ENCODE peak calls at places on chromosome 12, in six cellular contexts. One of them, this sample, is unnamed.

GRCh38 chr12:9888665-9889273 is 7.5 kb downstream of the KLRF2 start:
- DNase-seq in fibroblast of the aortic adventitia: no peak
- DNase-seq in suprapubic skin: no peak
- DNase-seq in heart right ventricle: no peak
- DNase-seq in H1: no peak
- DNase-seq in endothelial cell: no peak
- DNase-seq in this sample: no peak

GRCh38 chr12:124927325-124928094 is 13.1 kb upstream of the UBC start:
- DNase-seq in fibroblast of the aortic adventitia: peak
- DNase-seq in suprapubic skin: peak
- DNase-seq in heart right ventricle: peak
- DNase-seq in H1: peak
- DNase-seq in endothelial cell: peak
- DNase-seq in this sample: peak

GRCh38 chr12:124352257-124352656 is 57.4 kb downstream of the RFLNA start:
- DNase-seq in fibroblast of the aortic adventitia: no peak
- DNase-seq in suprapubic skin: no peak
- DNase-seq in heart right ventricle: no peak
- DNase-seq in H1: no peak
- DNase-seq in endothelial cell: no peak
- DNase-seq in this sample: no peak

GRCh38 chr12:104944252-104944651 is 13.8 kb downstream of the SLC41A2 start:
- DNase-seq in fibroblast of the aortic adventitia: no peak
- DNase-seq in suprapubic skin: no peak
- DNase-seq in heart right ventricle: no peak
- DNase-seq in H1: no peak
- DNase-seq in endothelial cell: no peak
- DNase-seq in this sample: no peak

GRCh38 chr12:116376354-116377193 is 99.1 kb upstream of the MED13L start:
- DNase-seq in fibroblast of the aortic adventitia: peak
- DNase-seq in suprapubic skin: no peak
- DNase-seq in heart right ventricle: no peak
- DNase-seq in H1: no peak
- DNase-seq in endothelial cell: no peak
- DNase-seq in this sample: no peak

GRCh38 chr12:12019881-12020280 is 50.9 kb upstream of the BCL2L14 start:
- DNase-seq in fibroblast of the aortic adventitia: no peak
- DNase-seq in suprapubic skin: no peak
- DNase-seq in heart right ventricle: no peak
- DNase-seq in H1: peak
- DNase-seq in endothelial cell: no peak
- DNase-seq in this sample: no peak

GRCh38 chr12:64171715-64172114 is 50.4 kb downstream of the KICS2 start:
- DNase-seq in fibroblast of the aortic adventitia: peak
- DNase-seq in suprapubic skin: no peak
- DNase-seq in heart right ventricle: no peak
- DNase-seq in H1: no peak
- DNase-seq in endothelial cell: no peak
- DNase-seq in this sample: no peak

GRCh38 chr12:40192704-40193255 is 32.0 kb upstream of the LRRK2 start:
- DNase-seq in fibroblast of the aortic adventitia: no peak
- DNase-seq in suprapubic skin: no peak
- DNase-seq in heart right ventricle: no peak
- DNase-seq in H1: no peak
- DNase-seq in endothelial cell: no peak
- DNase-seq in this sample: no peak

GRCh38 chr12:66242261-66242760 is 53.3 kb downstream of the IRAK3 start:
- DNase-seq in fibroblast of the aortic adventitia: no peak
- DNase-seq in suprapubic skin: no peak
- DNase-seq in heart right ventricle: no peak
- DNase-seq in H1: no peak
- DNase-seq in endothelial cell: no peak
- DNase-seq in this sample: no peak

DNA sequence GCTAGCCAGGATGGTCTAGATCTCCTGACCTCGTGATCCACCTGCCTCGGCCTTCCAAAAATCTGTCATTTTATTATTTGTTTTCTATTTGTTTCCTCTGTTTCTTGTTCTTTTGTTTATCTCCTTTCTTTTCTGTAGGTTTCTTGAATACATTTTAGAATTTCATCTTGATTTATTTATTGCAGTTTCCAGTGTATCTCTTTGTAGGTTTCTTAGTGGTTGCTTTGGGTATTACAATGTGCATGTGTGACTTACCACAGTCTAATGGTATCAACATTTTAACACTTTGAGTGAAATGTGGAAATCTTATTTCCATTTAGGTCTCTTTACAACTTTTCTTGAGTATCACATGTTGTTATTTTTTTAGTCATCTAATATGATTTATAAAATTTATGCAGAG is 29.9 kb upstream of the MUCL1 start:
- DNase-seq in fibroblast of the aortic adventitia: no peak
- DNase-seq in suprapubic skin: no peak
- DNase-seq in heart right ventricle: no peak
- DNase-seq in H1: no peak
- DNase-seq in endothelial cell: no peak
- DNase-seq in this sample: no peak
- TF ChIP-seq CTCF in fibroblast of the aortic adventitia: peak
- TF ChIP-seq CTCF in suprapubic skin: no peak
- TF ChIP-seq CTCF in heart right ventricle: no peak
- TF ChIP-seq CTCF in H1: no peak
- TF ChIP-seq CTCF in endothelial cell: peak
- TF ChIP-seq CTCF in this sample: peak

DNA sequence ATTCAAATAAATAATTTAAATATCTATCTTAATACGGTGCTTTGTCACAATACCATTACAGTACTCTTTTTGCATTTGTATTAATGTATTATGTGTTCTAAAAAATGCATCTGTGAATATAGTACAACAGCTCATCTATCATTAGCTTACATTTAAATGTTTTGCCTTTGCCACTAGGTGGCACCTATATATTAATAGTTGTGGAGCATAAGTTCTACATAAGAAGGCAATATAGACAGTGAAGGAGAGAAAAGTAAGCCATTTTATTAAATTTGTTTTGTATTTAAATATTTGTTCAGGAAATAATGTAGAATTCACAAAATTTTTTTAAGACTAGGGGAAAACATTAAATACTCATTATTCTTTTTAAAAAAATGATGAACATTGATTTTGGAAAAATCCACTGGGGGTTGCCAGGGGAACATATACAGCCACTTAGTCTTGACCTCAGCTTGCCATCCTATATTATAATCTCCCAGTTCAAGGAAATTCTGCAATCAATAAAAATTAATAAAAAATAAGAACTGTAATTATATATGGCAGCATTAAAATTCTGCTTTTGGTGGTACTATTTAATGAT is 9.8 kb downstream of the CCER1 start:
- DNase-seq in fibroblast of the aortic adventitia: peak
- DNase-seq in suprapubic skin: no peak
- DNase-seq in heart right ventricle: no peak
- DNase-seq in H1: no peak
- DNase-seq in endothelial cell: no peak
- DNase-seq in this sample: no peak
- TF ChIP-seq CTCF in fibroblast of the aortic adventitia: peak
- TF ChIP-seq CTCF in suprapubic skin: peak
- TF ChIP-seq CTCF in heart right ventricle: peak
- TF ChIP-seq CTCF in H1: peak
- TF ChIP-seq CTCF in endothelial cell: peak
- TF ChIP-seq CTCF in this sample: peak

DNA sequence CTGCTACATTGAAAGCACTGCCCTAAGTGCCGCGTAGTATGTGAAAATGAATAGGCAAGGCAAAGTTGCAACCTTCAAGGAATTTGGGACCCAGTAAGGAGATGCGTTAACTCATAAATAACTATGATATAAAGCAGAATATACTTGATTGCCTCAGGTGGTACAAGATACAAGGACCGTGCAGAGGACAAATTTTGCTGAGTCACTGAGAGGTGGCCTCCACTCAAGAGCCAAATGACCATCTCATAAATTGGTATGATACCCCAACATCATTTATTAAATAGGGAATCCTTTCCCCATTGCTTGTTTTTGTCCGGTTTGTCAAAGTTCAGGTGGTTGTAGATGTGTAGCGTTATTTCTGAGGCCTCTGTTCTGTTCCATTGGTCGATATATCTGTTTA is 35.7 kb downstream of the IGF1 start:
- DNase-seq in fibroblast of the aortic adventitia: no peak
- DNase-seq in suprapubic skin: no peak
- DNase-seq in heart right ventricle: no peak
- DNase-seq in H1: no peak
- DNase-seq in endothelial cell: no peak
- DNase-seq in this sample: no peak
- TF ChIP-seq CTCF in fibroblast of the aortic adventitia: no peak
- TF ChIP-seq CTCF in suprapubic skin: no peak
- TF ChIP-seq CTCF in heart right ventricle: no peak
- TF ChIP-seq CTCF in H1: no peak
- TF ChIP-seq CTCF in endothelial cell: no peak
- TF ChIP-seq CTCF in this sample: no peak

GRCh38 chr12:82406651-82407050 is 48.3 kb downstream of the METTL25 start:
- DNase-seq in fibroblast of the aortic adventitia: no peak
- DNase-seq in suprapubic skin: no peak
- DNase-seq in heart right ventricle: no peak
- DNase-seq in H1: no peak
- DNase-seq in endothelial cell: no peak
- DNase-seq in this sample: no peak
- TF ChIP-seq CTCF in fibroblast of the aortic adventitia: no peak
- TF ChIP-seq CTCF in suprapubic skin: no peak
- TF ChIP-seq CTCF in heart right ventricle: no peak
- TF ChIP-seq CTCF in H1: no peak
- TF ChIP-seq CTCF in endothelial cell: no peak
- TF ChIP-seq CTCF in this sample: no peak

DNA sequence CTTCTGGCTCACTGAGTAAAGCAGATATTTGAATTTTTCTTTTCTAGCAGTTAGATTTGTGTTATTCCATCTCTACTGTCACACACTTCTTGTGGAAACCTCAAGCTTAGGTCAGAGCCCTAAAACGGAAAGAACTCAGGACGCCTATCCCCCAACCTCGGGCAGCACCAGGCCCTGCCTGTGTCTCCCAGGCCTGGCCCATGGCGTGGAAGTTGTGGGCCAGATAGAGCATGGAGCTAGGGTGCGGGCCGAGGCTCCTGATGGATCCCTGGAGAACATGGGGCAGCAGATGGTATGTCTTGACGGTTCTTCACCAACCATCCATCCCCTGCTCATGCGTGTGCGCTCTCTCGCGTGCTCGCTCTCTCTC is 20.6 kb downstream of the P2RX4 start:
- DNase-seq in fibroblast of the aortic adventitia: no peak
- DNase-seq in suprapubic skin: no peak
- DNase-seq in heart right ventricle: no peak
- DNase-seq in H1: no peak
- DNase-seq in endothelial cell: no peak
- DNase-seq in this sample: no peak
- TF ChIP-seq CTCF in fibroblast of the aortic adventitia: no peak
- TF ChIP-seq CTCF in suprapubic skin: no peak
- TF ChIP-seq CTCF in heart right ventricle: peak
- TF ChIP-seq CTCF in H1: no peak
- TF ChIP-seq CTCF in endothelial cell: peak
- TF ChIP-seq CTCF in this sample: no peak

GRCh38 chr12:110449799-110450497 is at the start of gene ARPC3:
- DNase-seq in fibroblast of the aortic adventitia: peak
- DNase-seq in suprapubic skin: peak
- DNase-seq in heart right ventricle: peak
- DNase-seq in H1: peak
- DNase-seq in endothelial cell: peak
- DNase-seq in this sample: peak
- TF ChIP-seq CTCF in fibroblast of the aortic adventitia: peak
- TF ChIP-seq CTCF in suprapubic skin: peak
- TF ChIP-seq CTCF in heart right ventricle: peak
- TF ChIP-seq CTCF in H1: peak
- TF ChIP-seq CTCF in endothelial cell: peak
- TF ChIP-seq CTCF in this sample: peak

GRCh38 chr12:68686595-68687521 is at the start of gene NUP107:
- DNase-seq in fibroblast of the aortic adventitia: peak
- DNase-seq in suprapubic skin: peak
- DNase-seq in heart right ventricle: peak
- DNase-seq in H1: peak
- DNase-seq in endothelial cell: peak
- DNase-seq in this sample: peak
- TF ChIP-seq CTCF in fibroblast of the aortic adventitia: peak
- TF ChIP-seq CTCF in suprapubic skin: peak
- TF ChIP-seq CTCF in heart right ventricle: peak
- TF ChIP-seq CTCF in H1: peak
- TF ChIP-seq CTCF in endothelial cell: no peak
- TF ChIP-seq CTCF in this sample: no peak

DNA sequence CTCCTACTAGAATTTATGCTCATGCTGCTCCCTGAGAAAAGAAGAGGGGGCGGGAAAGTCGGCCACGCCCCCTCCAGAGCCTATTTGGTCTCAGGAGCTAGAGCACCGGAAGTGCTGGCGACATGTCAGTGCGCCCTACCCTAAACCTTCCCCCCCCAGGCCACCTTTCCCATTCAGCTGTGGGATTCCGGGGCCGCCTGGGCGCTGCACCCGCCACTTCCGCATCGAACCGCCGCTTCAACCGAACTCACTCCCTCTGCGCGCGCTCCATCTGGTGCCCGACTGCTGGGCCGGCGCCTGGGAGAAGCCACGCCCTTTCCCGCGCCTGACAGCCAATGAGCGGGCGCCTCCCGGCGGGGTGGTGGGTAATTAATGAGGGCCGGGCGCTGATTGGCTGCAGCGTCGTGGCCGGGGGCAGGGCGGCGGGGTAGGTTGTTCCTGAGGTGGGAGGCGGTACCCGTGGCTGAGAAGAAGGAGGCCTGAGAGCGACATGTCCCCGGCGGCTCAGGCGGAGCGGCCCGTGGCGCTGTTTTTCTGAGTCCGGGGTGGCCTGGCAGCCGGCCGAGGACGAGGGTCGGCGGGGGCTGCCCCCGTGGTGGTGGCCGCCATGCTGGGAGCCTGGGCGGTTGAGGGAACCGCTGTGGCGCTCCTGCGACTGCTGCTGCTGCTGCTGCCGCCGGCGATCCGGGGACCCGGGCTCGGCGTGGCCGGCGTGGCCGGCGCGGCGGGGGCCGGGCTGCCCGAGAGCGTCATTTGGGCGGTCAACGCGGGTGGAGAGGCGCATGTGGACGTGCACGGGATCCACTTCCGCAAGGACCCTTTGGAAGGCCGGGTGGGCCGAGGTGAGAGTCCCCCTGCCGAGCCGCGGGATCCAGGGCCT is at the start of gene MLEC:
- DNase-seq in fibroblast of the aortic adventitia: peak
- DNase-seq in suprapubic skin: peak
- DNase-seq in heart right ventricle: peak
- DNase-seq in H1: peak
- DNase-seq in endothelial cell: peak
- DNase-seq in this sample: peak
- TF ChIP-seq CTCF in fibroblast of the aortic adventitia: no peak
- TF ChIP-seq CTCF in suprapubic skin: peak
- TF ChIP-seq CTCF in heart right ventricle: peak
- TF ChIP-seq CTCF in H1: peak
- TF ChIP-seq CTCF in endothelial cell: peak
- TF ChIP-seq CTCF in this sample: peak

This sample was measured in H9.